ENCODE peak calls at places on chromosomes 16 and 17, in six cellular contexts. I is SK-N-SH, R is HCT116, G is GM12878, S is HepG2, T is K562. F is an unnamed sample.

GRCh38 chr16:11681977-11682654 is 13.9 kb downstream of the SNN start:
- DNase-seq in S (no peak), G (no peak), R (no peak), T (no peak), I (no peak), F (no peak)

GRCh38 chr17:11644265-11645212 is 46.3 kb downstream of the DNAH9 start:
- DNase-seq in S (peak; percentile 73), G (no peak), I (peak; percentile 70), R (peak; percentile 60), T (peak; percentile 73), F (peak; percentile 50)

GRCh38 chr16:88940196-88941050 is 36.6 kb downstream of the CBFA2T3 start:
- DNase-seq in T (no peak), G (no peak), S (no peak), R (no peak), I (peak; percentile 63), F (no peak)

GRCh38 chr17:58531122-58531521 is 16.7 kb upstream of the MTMR4 start:
- DNase-seq in S (no peak), G (no peak), I (peak; percentile 60), T (no peak), R (no peak), F (no peak)

GRCh38 chr17:82876602-82877391 is 37.0 kb upstream of the ZNF750 start:
- DNase-seq in T (peak; percentile 81), I (peak; percentile 88), G (no peak), S (peak; percentile 65), R (peak; percentile 49), F (no peak)

GRCh38 chr17:17716837-17717523 is 35.7 kb downstream of the RAI1 start:
- DNase-seq in R (no peak), I (no peak), T (no peak), S (peak; percentile 77), G (no peak), F (no peak)

GRCh38 chr16:73176577-73177013 is 128.7 kb upstream of the ZFHX3 start:
- DNase-seq in I (no peak), G (no peak), T (no peak), R (peak; percentile 48), S (peak; percentile 20), F (peak; percentile 30)

GRCh38 chr17:45240905-45241314 is 19.2 kb downstream of the FMNL1 start:
- DNase-seq in R (no peak), T (no peak), S (no peak), G (no peak), I (no peak), F (no peak)

GRCh38 chr17:5133311-5133710 is 17.5 kb downstream of the USP6 start:
- DNase-seq in T (no peak), R (no peak), G (no peak), I (no peak), S (no peak), F (no peak)

GRCh38 chr17:63609820-63610573 is 9.3 kb downstream of the TACO1 start:
- DNase-seq in S (no peak), I (no peak), R (no peak), T (no peak), G (no peak), F (no peak)

GRCh38 chr16:81651758-81652718 is 127.1 kb upstream of the PLCG2 start:
- DNase-seq in T (peak; percentile 83), G (no peak), R (no peak), I (no peak), S (no peak), F (no peak)

GRCh38 chr16:24309222-24309905 is 53.2 kb downstream of the CACNG3 start:
- DNase-seq in S (peak; percentile 50), T (peak; percentile 16), G (no peak), R (peak; percentile 36), I (no peak), F (peak; percentile 53)

GRCh38 chr16:68756250-68757051 is 19.4 kb downstream of the CDH1 start:
- DNase-seq in T (no peak), I (no peak), S (no peak), R (peak; percentile 98), G (peak; percentile 94), F (no peak)

GRCh38 chr17:3447625-3448024 is 14.0 kb upstream of the OR1E2 start:
- DNase-seq in G (no peak), S (peak; percentile 6), T (no peak), R (peak; percentile 34), I (no peak), F (no peak)

GRCh38 chr17:38881600-38882191 is 11.8 kb downstream of the LASP1 start:
- DNase-seq in S (no peak), I (peak; percentile 63), R (no peak), T (peak; percentile 60), G (no peak), F (no peak)

GRCh38 chr17:21375757-21376584 is at the start of gene KCNJ12:
- DNase-seq in I (peak; percentile 79), R (no peak), T (no peak), G (no peak), S (no peak), F (no peak)

GRCh38 chr17:7929158-7930029 is at the start of gene KCNAB3:
- DNase-seq in T (peak; percentile 20), I (peak; percentile 92), R (no peak), G (no peak), S (no peak), F (no peak)

GRCh38 chr17:66711936-66712335 is 123.0 kb upstream of the CACNG5 start:
- DNase-seq in G (no peak), T (peak; percentile 32), I (no peak), S (peak; percentile 71), R (no peak), F (no peak)

GRCh38 chr17:72603346-72604242 is 482.8 kb downstream of the SOX9 start:
- DNase-seq in I (no peak), S (no peak), R (no peak), G (no peak), T (no peak), F (no peak)

GRCh38 chr17:2125013-2125535 is 70.2 kb downstream of the HIC1 start:
- DNase-seq in G (no peak), T (no peak), I (no peak), S (no peak), R (no peak), F (no peak)

GRCh38 chr16:81755915-81756644 is 23.0 kb upstream of the PLCG2 start:
- DNase-seq in G (no peak), I (no peak), T (no peak), S (no peak), R (no peak), F (no peak)

GRCh38 chr17:61122356-61122913 is 277.2 kb upstream of the TBX2 start:
- DNase-seq in G (no peak), S (no peak), I (no peak), T (no peak), R (no peak), F (no peak)

GRCh38 chr17:71032746-71033273 is 863.5 kb downstream of the KCNJ2 start:
- DNase-seq in T (no peak), R (no peak), G (no peak), S (no peak), I (no peak), F (no peak)

GRCh38 chr17:40399185-40399584 is 18.5 kb downstream of the TOP2A start:
- DNase-seq in I (peak; percentile 48), S (peak; percentile 74), T (peak; percentile 45), R (peak; percentile 32), G (no peak), F (peak; percentile 17)

GRCh38 chr16:15942901-15943690 is 6.3 kb upstream of the ABCC1 start:
- DNase-seq in R (no peak), S (no peak), I (peak; percentile 82), T (no peak), G (no peak), F (no peak)

GRCh38 chr17:78421084-78421533 is 42.7 kb downstream of the PGS1 start:
- DNase-seq in S (no peak), I (no peak), T (no peak), R (no peak), G (no peak), F (no peak)
- H3K27ac ChIP-seq in S (peak overlapping the region; percentile 27), I (no peak overlapping the region), T (no peak overlapping the region), R (no peak overlapping the region), G (no peak overlapping the region), F (peak overlapping the region; percentile 6)

DNA sequence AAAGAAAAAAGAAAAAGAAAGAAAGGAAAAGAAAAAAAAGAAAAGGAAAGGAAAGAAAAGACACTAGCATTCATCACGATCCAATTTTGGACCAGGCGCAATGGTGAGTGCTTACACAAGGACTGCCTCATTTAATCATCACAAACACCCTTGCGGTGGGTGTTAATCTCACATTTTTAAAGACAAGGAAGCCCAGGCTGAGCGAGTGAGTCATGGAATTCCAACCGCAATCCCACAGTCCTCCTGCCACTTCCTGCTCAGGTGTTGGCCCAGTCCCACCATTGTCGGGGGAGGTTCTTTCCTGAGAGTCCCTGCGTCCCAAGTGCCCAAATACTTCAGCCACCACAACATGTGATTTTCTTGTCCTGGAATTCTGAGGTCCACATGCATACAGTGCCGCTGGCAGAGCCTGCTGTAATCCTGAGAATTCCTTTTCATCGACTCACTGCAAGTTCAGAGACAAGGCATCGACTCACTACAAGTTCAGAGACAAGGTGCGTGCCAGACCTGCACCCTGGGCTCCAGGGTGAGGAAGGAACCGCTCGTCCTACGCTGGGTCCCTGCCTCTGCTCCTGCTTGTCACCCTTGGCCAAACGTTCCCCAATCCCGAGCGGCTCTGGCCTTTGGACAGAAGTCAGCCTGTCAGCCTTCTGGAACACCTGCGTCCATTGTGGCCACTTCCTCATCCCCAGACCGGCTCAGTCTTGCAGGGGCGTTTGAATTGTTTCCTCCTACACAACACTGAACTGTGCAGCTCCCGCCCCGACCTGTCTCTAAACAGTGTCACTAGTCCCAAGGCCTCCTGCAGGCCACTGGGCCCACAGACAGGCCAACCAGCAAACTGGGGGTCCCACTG is 5.8 kb downstream of the ZG16B start:
- DNase-seq in R (peak; percentile 96), T (no peak), S (peak; percentile 72), G (no peak), I (no peak), F (peak; percentile 99)
- TF ChIP-seq SIN3A in R (no peak), T (no peak), S (no peak), G (no peak), I (no peak), F (no peak)

DNA sequence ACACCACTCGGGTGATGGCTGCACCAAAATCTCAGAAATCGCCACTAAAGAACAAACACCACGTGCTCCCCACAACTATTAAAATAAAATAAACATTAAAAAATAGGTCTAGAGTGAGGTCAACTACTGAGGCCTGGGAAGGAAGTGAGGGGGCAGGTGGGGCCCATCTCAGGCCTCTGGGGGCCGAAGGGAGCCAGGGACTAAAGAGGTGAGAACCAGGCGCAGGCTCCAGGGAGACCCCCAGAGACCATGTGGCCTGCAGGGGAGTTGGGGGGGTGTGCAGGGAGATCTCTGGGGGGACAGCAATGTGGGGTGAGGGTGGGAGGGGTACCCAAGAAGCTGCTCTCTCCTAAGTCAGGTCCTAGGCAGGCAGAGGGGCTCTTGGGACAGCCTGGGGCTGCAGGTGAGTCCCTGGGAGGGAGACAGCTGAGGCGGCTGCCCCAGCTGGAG is 111.3 kb upstream of the SMURF2 start:
- DNase-seq in T (no peak), S (no peak), I (no peak), G (no peak), R (no peak), F (no peak)
- TF ChIP-seq REST in T (no peak), S (no peak), I (no peak), G (no peak), R (no peak), F (no peak)

DNA sequence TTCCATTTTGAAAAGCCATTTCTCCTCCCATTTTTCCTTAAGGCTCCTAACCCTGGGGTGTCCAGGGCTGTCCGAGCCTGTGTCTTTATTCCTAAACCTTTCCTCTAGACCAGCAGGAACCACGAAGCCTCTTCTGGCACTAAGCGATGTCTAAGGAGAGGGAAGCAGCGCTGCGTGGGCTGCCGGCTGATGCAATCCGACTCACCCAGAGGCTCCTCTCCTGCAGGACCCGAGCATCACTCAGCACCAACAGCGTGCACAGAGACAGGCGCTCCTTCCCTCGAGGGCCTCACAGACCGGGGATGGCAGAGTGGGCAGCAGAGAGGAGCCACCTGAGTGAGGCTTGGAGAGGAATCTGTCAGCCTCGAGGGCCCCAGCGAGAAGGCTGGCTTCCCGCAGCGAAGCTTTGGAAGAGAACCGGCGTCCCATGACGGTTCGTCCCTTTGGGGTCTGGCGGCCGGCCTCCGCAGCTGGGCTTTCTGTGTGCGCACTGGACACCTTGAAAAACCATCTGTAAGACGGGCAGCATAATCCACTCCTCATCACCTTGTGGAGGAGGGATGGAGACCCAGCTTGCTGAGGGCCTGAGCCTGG is 174.3 kb downstream of the FOXL1 start:
- DNase-seq in I (no peak), S (no peak), R (no peak), T (no peak), G (no peak), F (no peak)
- H3K27ac ChIP-seq in I (peak overlapping the region; percentile 91), S (no peak overlapping the region), R (no peak overlapping the region), T (no peak overlapping the region), G (no peak overlapping the region), F (no peak overlapping the region)